ENCODE peak calls at places on chromosomes 1 and 21, in seven cellular contexts. J is psoas muscle, B is left ventricle myocardium inferior, R is stomach, D is heart right ventricle, O is endothelial cell of umbilical vein, L is transverse colon. Q is an unnamed sample. For H3K9me3, the result is how much of the 10 kb centered on the place peaks cover.

GRCh38 chr1:99685516-99686180 is 39.7 kb downstream of the PALMD start:
- DNase-seq in J (peak), B (peak), R (peak), D (peak), O (peak), L (peak), Q (no peak)

GRCh38 chr1:20148571-20149500 is 9.7 kb downstream of the PLA2G2F start:
- DNase-seq in J (no peak), B (no peak), R (no peak), D (no peak), O (no peak), L (no peak), Q (no peak)

GRCh38 chr21:25887166-25887565 is 152.4 kb downstream of the GABPA start:
- DNase-seq in J (no peak), B (no peak), R (no peak), D (no peak), O (no peak), L (peak), Q (no peak)

GRCh38 chr1:30356839-30357238 is 366.5 kb downstream of the MATN1 start:
- DNase-seq in J (no peak), B (no peak), R (no peak), D (no peak), O (no peak), L (no peak), Q (no peak)

GRCh38 chr1:29516063-29516820 is 279.9 kb downstream of the PTPRU start:
- DNase-seq in J (no peak), B (no peak), R (peak), D (no peak), O (no peak), L (no peak), Q (no peak)

GRCh38 chr1:246703581-246703980 is 20.6 kb upstream of the SCCPDH start:
- DNase-seq in J (no peak), B (no peak), R (peak), D (no peak), O (no peak), L (peak), Q (no peak)

GRCh38 chr1:87598429-87598828 is 269.7 kb downstream of the LMO4 start:
- DNase-seq in J (no peak), B (no peak), R (no peak), D (no peak), O (no peak), L (no peak), Q (no peak)

GRCh38 chr1:70487910-70488665 is 77.0 kb downstream of the CTH start:
- DNase-seq in J (no peak), B (no peak), R (no peak), D (no peak), O (peak), L (peak), Q (no peak)

GRCh38 chr1:4485398-4485797 is 169.0 kb upstream of the AJAP1 start:
- DNase-seq in J (no peak), B (no peak), R (no peak), D (no peak), O (no peak), L (no peak), Q (no peak)
- H3K9me3 ChIP-seq in J (under half), B (under half), R (under half), D (under half), O (under half), L (under half), Q (under half)

DNA sequence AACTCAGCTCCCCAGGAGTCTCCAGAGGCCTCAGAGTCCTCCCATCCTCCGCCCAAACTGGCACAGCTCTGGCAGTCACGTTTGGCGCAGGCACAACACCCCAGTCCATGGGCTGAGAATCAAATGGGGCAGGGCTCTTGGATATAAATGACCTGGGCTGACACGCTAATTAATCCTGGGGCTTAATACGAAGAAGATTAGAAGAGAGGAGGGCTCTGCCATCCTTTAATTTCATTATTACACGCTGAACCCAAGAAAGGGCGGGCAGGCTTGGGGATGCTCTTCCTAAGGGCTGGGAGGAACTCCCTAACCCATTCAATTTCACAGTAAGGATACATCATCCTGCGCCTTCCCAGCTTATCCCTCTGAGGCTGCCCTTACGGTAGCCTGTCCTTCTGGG is 2.4 kb downstream of the GRIK3 start:
- DNase-seq in J (no peak), B (no peak), R (no peak), D (no peak), O (no peak), L (no peak), Q (no peak)
- H3K9me3 ChIP-seq in J (under half), B (under half), R (under half), D (under half), O (under half), L (under half), Q (under half)

DNA sequence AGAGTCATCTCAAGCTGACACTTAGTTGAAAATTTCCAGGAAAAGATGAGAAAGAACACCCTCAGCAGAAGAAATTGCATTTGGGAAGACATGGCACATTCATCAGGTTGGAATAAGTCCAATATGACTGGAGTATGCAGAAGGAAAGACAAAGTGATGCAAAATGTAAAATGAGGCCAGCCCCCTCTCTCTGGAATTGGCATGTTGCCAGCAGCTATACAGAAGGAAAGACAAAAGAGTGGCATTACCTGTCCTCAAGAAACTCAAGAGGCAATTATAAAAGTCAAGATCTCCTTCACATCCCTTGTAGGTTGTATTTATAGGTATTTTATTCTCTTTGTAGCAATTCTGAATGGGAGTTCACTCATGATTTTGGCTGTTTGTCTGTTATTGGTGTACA is 426.3 kb downstream of the AGBL4 start:
- DNase-seq in J (no peak), B (no peak), R (no peak), D (no peak), O (no peak), L (no peak), Q (no peak)
- H3K9me3 ChIP-seq in J (under half), B (under half), R (under half), D (under half), O (under half), L (under half), Q (under half)

DNA sequence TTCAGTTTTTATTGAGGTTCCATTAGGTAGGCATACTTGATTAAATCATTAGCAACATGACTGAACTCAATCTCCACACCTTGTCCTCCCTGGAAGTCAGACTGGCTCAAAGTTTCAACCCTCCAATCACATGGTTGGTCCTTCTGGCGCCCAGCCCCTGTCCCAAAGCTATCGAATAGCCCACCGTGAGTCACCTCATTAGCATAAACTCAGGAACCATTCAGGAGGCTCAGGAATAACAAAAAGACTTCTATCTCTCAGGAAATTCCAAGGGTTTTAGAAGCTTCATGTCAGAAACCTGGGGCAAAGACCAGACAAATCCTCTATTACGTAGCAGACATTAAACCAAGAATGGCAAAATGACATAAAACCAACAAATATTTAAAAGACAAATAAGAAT is 78.6 kb downstream of the RGS2 start:
- DNase-seq in J (no peak), B (no peak), R (no peak), D (no peak), O (no peak), L (no peak), Q (no peak)
- H3K9me3 ChIP-seq in J (under half), B (under half), R (under half), D (under half), O (under half), L (under half), Q (under half)

GRCh38 chr21:7952648-7953047 is 2568.7 kb upstream of the TPTE start:
- DNase-seq in J (no peak), B (no peak), R (no peak), D (no peak), O (no peak), L (no peak), Q (no peak)
- H3K9me3 ChIP-seq in J (half or more), B (under half), R (under half), D (under half), O (half or more), L (half or more), Q (half or more)

DNA sequence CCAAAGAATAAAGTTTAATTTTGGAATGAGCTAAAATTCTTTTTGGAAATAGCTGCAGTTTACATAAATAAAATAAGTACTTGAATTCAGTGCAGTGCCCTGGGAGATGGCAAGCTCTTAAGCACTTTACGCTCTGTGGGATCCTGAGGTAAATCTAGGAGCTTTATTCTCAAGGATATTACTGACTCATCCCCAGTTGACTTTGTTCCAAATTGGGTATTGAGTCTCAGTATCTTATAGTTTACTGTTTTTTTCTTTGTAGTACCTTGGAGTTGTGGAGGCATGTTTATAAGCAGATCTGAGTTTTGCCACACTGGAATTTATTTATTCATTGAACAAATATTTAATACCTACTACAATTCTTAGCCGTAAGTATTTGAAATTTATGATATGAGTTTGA is 27.4 kb upstream of the HRNR start:
- DNase-seq in J (no peak), B (no peak), R (no peak), D (no peak), O (no peak), L (no peak), Q (no peak)
- H3K9me3 ChIP-seq in J (under half), B (under half), R (under half), D (under half), O (under half), L (under half), Q (under half)

GRCh38 chr21:20016431-20017005 is 981.7 kb upstream of the NCAM2 start:
- DNase-seq in J (no peak), B (no peak), R (no peak), D (no peak), O (no peak), L (no peak), Q (no peak)

GRCh38 chr21:20024727-20025126 is 973.5 kb upstream of the NCAM2 start:
- DNase-seq in J (no peak), B (no peak), R (no peak), D (no peak), O (no peak), L (no peak), Q (no peak)

GRCh38 chr21:20023199-20023598 is 975.0 kb upstream of the NCAM2 start:
- DNase-seq in J (no peak), B (no peak), R (no peak), D (no peak), O (no peak), L (no peak), Q (no peak)

DNA sequence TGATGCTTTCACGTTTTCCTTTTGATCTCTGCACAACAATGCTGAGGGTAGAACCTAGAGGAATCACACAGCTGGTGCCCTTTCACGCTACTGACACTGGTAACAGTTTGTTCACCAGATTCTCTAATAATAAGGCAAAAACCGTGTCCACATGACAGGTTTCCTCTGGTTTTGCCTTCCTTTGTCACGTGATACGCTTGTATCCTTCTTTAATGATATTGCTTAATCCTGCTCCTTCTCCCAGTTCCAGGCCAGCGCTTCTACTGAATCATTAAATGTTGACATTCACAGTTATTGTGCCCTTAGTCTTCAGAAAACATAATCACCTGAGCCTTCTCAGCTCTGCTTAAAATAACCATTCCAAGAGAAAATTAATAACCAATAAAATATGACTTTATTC is 978.2 kb upstream of the NCAM2 start:
- DNase-seq in J (no peak), B (no peak), R (no peak), D (no peak), O (no peak), L (no peak), Q (no peak)
- H3K9me3 ChIP-seq in J (under half), B (under half), R (under half), D (under half), O (under half), L (under half), Q (under half)

Q was measured in T-helper 17 cell.